ENCODE peak calls at places on chromosomes 7 and 10, in five cellular contexts. One of them, this sample, is unnamed.

GRCh38 chr10:112394475-112394875 is 20.6 kb downstream of the ACSL5 start:
- DNase-seq in right atrium auricular region: no peak
- DNase-seq in epithelial cell of esophagus: no peak
- DNase-seq in psoas muscle: no peak
- DNase-seq in AG09319: no peak
- DNase-seq in this sample: no peak

GRCh38 chr7:128167791-128168666 is 73.0 kb upstream of the LEP start:
- DNase-seq in right atrium auricular region: no peak
- DNase-seq in epithelial cell of esophagus: no peak
- DNase-seq in psoas muscle: no peak
- DNase-seq in AG09319: no peak
- DNase-seq in this sample: no peak

GRCh38 chr10:69092959-69093850 is 5.3 kb downstream of the SRGN start:
- DNase-seq in right atrium auricular region: peak
- DNase-seq in epithelial cell of esophagus: peak
- DNase-seq in psoas muscle: peak
- DNase-seq in AG09319: peak
- DNase-seq in this sample: no peak

GRCh38 chr7:10802526-10802925 is 171.1 kb upstream of the PHF14 start:
- DNase-seq in right atrium auricular region: no peak
- DNase-seq in epithelial cell of esophagus: peak
- DNase-seq in psoas muscle: no peak
- DNase-seq in AG09319: no peak
- DNase-seq in this sample: no peak

GRCh38 chr7:65722361-65722792 is 150.5 kb upstream of the VKORC1L1 start:
- DNase-seq in right atrium auricular region: peak
- DNase-seq in epithelial cell of esophagus: peak
- DNase-seq in psoas muscle: peak
- DNase-seq in AG09319: no peak
- DNase-seq in this sample: peak

GRCh38 chr7:66221442-66221841 is 16.3 kb downstream of the TPST1 start:
- DNase-seq in right atrium auricular region: no peak
- DNase-seq in epithelial cell of esophagus: no peak
- DNase-seq in psoas muscle: no peak
- DNase-seq in AG09319: no peak
- DNase-seq in this sample: no peak

GRCh38 chr7:8190121-8190895 is 71.7 kb downstream of the ICA1 start:
- DNase-seq in right atrium auricular region: no peak
- DNase-seq in epithelial cell of esophagus: peak
- DNase-seq in psoas muscle: no peak
- DNase-seq in AG09319: peak
- DNase-seq in this sample: peak

GRCh38 chr10:15209827-15210509 is 41.5 kb upstream of the NMT2 start:
- DNase-seq in right atrium auricular region: peak
- DNase-seq in epithelial cell of esophagus: peak
- DNase-seq in psoas muscle: peak
- DNase-seq in AG09319: peak
- DNase-seq in this sample: no peak

GRCh38 chr10:13969118-13969791 is 361.5 kb downstream of the FRMD4A start:
- DNase-seq in right atrium auricular region: no peak
- DNase-seq in epithelial cell of esophagus: peak
- DNase-seq in psoas muscle: no peak
- DNase-seq in AG09319: no peak
- DNase-seq in this sample: no peak

GRCh38 chr10:86830043-86830591 is 73.7 kb downstream of the BMPR1A start:
- DNase-seq in right atrium auricular region: no peak
- DNase-seq in epithelial cell of esophagus: peak
- DNase-seq in psoas muscle: no peak
- DNase-seq in AG09319: no peak
- DNase-seq in this sample: no peak

GRCh38 chr10:92848037-92848440 is 281 bp upstream of the EXOC6 start:
- DNase-seq in right atrium auricular region: no peak
- DNase-seq in epithelial cell of esophagus: no peak
- DNase-seq in psoas muscle: no peak
- DNase-seq in AG09319: no peak
- DNase-seq in this sample: no peak

GRCh38 chr7:29563590-29564454 is at the start of gene PRR15:
- DNase-seq in right atrium auricular region: no peak
- DNase-seq in epithelial cell of esophagus: peak
- DNase-seq in psoas muscle: peak
- DNase-seq in AG09319: no peak
- DNase-seq in this sample: no peak

GRCh38 chr10:51244739-51245138 is 170.5 kb downstream of the PRKG1 start:
- DNase-seq in right atrium auricular region: no peak
- DNase-seq in epithelial cell of esophagus: no peak
- DNase-seq in psoas muscle: no peak
- DNase-seq in AG09319: peak
- DNase-seq in this sample: no peak

GRCh38 chr10:71864861-71865473 is 13.9 kb upstream of the PSAP start:
- DNase-seq in right atrium auricular region: no peak
- DNase-seq in epithelial cell of esophagus: no peak
- DNase-seq in psoas muscle: no peak
- DNase-seq in AG09319: no peak
- DNase-seq in this sample: no peak

GRCh38 chr7:40437936-40438634 is 303.3 kb downstream of the SUGCT start:
- DNase-seq in right atrium auricular region: no peak
- DNase-seq in epithelial cell of esophagus: no peak
- DNase-seq in psoas muscle: no peak
- DNase-seq in AG09319: no peak
- DNase-seq in this sample: no peak

GRCh38 chr10:62732841-62733653 is 71.5 kb upstream of the ADO start:
- DNase-seq in right atrium auricular region: no peak
- DNase-seq in epithelial cell of esophagus: peak
- DNase-seq in psoas muscle: no peak
- DNase-seq in AG09319: no peak
- DNase-seq in this sample: peak

GRCh38 chr10:59907918-59908807 is 1.8 kb upstream of the CCDC6 start:
- DNase-seq in right atrium auricular region: peak
- DNase-seq in epithelial cell of esophagus: peak
- DNase-seq in psoas muscle: no peak
- DNase-seq in AG09319: no peak
- DNase-seq in this sample: no peak

GRCh38 chr10:110420401-110421193 is 77.1 kb upstream of the DUSP5 start:
- DNase-seq in right atrium auricular region: no peak
- DNase-seq in epithelial cell of esophagus: peak
- DNase-seq in psoas muscle: no peak
- DNase-seq in AG09319: no peak
- DNase-seq in this sample: no peak

GRCh38 chr10:98006266-98006665 is 24.2 kb downstream of the CRTAC1 start:
- DNase-seq in right atrium auricular region: peak
- DNase-seq in epithelial cell of esophagus: no peak
- DNase-seq in psoas muscle: no peak
- DNase-seq in AG09319: no peak
- DNase-seq in this sample: no peak

GRCh38 chr7:35905555-35905954 is 104.7 kb downstream of the SEPTIN7 start:
- DNase-seq in right atrium auricular region: no peak
- DNase-seq in epithelial cell of esophagus: peak
- DNase-seq in psoas muscle: no peak
- DNase-seq in AG09319: no peak
- DNase-seq in this sample: no peak

GRCh38 chr10:8053446-8054242 is 844 bp upstream of the GATA3 start:
- DNase-seq in right atrium auricular region: peak
- DNase-seq in epithelial cell of esophagus: peak
- DNase-seq in psoas muscle: peak
- DNase-seq in AG09319: peak
- DNase-seq in this sample: peak

GRCh38 chr10:48518926-48519730 is 85.7 kb downstream of the ARHGAP22 start:
- DNase-seq in right atrium auricular region: no peak
- DNase-seq in epithelial cell of esophagus: no peak
- DNase-seq in psoas muscle: no peak
- DNase-seq in AG09319: no peak
- DNase-seq in this sample: no peak

GRCh38 chr7:112495820-112496462 is 15.2 kb downstream of the LSMEM1 start:
- DNase-seq in right atrium auricular region: no peak
- DNase-seq in epithelial cell of esophagus: peak
- DNase-seq in psoas muscle: peak
- DNase-seq in AG09319: no peak
- DNase-seq in this sample: no peak

GRCh38 chr10:91271886-91272285 is 51.4 kb downstream of the PCGF5 start:
- DNase-seq in right atrium auricular region: no peak
- DNase-seq in epithelial cell of esophagus: no peak
- DNase-seq in psoas muscle: no peak
- DNase-seq in AG09319: peak
- DNase-seq in this sample: no peak

GRCh38 chr10:5812283-5813090 is 747 bp downstream of the GDI2 start:
- DNase-seq in right atrium auricular region: no peak
- DNase-seq in epithelial cell of esophagus: peak
- DNase-seq in psoas muscle: peak
- DNase-seq in AG09319: no peak
- DNase-seq in this sample: peak

GRCh38 chr10:98472171-98472570 is 25.4 kb upstream of the HPS1 start:
- DNase-seq in right atrium auricular region: no peak
- DNase-seq in epithelial cell of esophagus: no peak
- DNase-seq in psoas muscle: no peak
- DNase-seq in AG09319: no peak
- DNase-seq in this sample: no peak

GRCh38 chr7:79973455-79973854 is 161.2 kb upstream of the GNAI1 start:
- DNase-seq in right atrium auricular region: no peak
- DNase-seq in epithelial cell of esophagus: no peak
- DNase-seq in psoas muscle: no peak
- DNase-seq in AG09319: no peak
- DNase-seq in this sample: no peak

GRCh38 chr10:110358869-110359629 is 54.3 kb upstream of the SMNDC1 start:
- DNase-seq in right atrium auricular region: no peak
- DNase-seq in epithelial cell of esophagus: peak
- DNase-seq in psoas muscle: no peak
- DNase-seq in AG09319: no peak
- DNase-seq in this sample: no peak

GRCh38 chr7:38215734-38216670 is 38.0 kb downstream of the STARD3NL start:
- DNase-seq in right atrium auricular region: peak
- DNase-seq in epithelial cell of esophagus: peak
- DNase-seq in psoas muscle: peak
- DNase-seq in AG09319: peak
- DNase-seq in this sample: peak

GRCh38 chr10:28273343-28273742 is 29.5 kb downstream of the MPP7 start:
- DNase-seq in right atrium auricular region: no peak
- DNase-seq in epithelial cell of esophagus: no peak
- DNase-seq in psoas muscle: no peak
- DNase-seq in AG09319: no peak
- DNase-seq in this sample: no peak

GRCh38 chr10:13633689-13634088 is 46.9 kb downstream of the PRPF18 start:
- DNase-seq in right atrium auricular region: peak
- DNase-seq in epithelial cell of esophagus: no peak
- DNase-seq in psoas muscle: peak
- DNase-seq in AG09319: peak
- DNase-seq in this sample: no peak

GRCh38 chr7:87316846-87317545 is 28.5 kb upstream of the CROT start:
- DNase-seq in right atrium auricular region: no peak
- DNase-seq in epithelial cell of esophagus: peak
- DNase-seq in psoas muscle: no peak
- DNase-seq in AG09319: peak
- DNase-seq in this sample: no peak

GRCh38 chr10:70671619-70672164 is 614 bp upstream of the ADAMTS14 start:
- DNase-seq in right atrium auricular region: no peak
- DNase-seq in epithelial cell of esophagus: no peak
- DNase-seq in psoas muscle: no peak
- DNase-seq in AG09319: no peak
- DNase-seq in this sample: no peak
- TF ChIP-seq CTCF in right atrium auricular region: no peak
- TF ChIP-seq CTCF in epithelial cell of esophagus: no peak
- TF ChIP-seq CTCF in psoas muscle: no peak
- TF ChIP-seq CTCF in AG09319: peak
- TF ChIP-seq CTCF in this sample: no peak

DNA sequence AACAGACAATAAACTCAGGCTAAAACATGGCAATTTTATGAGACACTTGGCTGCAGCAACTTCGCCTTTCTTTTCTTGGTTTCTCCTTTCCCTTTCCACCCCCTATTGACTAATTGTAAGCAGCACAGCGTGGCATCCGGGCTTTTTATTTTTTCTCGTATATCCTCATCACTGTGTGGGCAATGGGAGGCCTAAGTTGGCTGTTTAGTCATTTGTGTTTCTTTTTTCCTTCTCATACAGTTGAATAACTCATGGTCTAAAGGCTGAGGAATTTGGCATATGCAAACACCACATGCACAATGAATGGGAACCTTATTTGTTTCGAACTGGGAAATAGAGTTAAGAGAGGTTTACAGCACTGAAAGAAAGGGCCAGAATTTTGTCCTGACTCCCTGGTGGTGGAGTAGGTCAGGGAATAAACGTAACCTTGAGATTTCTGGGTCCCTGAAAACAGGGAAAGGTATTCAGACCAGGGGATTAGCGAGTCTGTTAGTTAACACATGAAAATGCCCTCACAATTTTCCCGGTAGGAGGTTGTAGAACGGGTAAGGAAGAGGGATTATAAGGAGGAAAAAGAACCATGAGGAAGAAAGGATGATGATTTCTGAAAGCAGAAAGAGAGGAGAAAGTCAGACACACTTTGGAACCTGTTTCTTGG is 858.3 kb downstream of the KCNMA1 start:
- DNase-seq in right atrium auricular region: no peak
- DNase-seq in epithelial cell of esophagus: peak
- DNase-seq in psoas muscle: no peak
- DNase-seq in AG09319: peak
- DNase-seq in this sample: no peak
- TF ChIP-seq CTCF in right atrium auricular region: no peak
- TF ChIP-seq CTCF in epithelial cell of esophagus: no peak
- TF ChIP-seq CTCF in psoas muscle: no peak
- TF ChIP-seq CTCF in AG09319: peak
- TF ChIP-seq CTCF in this sample: no peak

GRCh38 chr10:84214046-84214572 is 11.2 kb downstream of the LRIT2 start:
- DNase-seq in right atrium auricular region: no peak
- DNase-seq in epithelial cell of esophagus: no peak
- DNase-seq in psoas muscle: no peak
- DNase-seq in AG09319: no peak
- DNase-seq in this sample: no peak
- TF ChIP-seq CTCF in right atrium auricular region: no peak
- TF ChIP-seq CTCF in epithelial cell of esophagus: no peak
- TF ChIP-seq CTCF in psoas muscle: no peak
- TF ChIP-seq CTCF in AG09319: no peak
- TF ChIP-seq CTCF in this sample: peak

DNA sequence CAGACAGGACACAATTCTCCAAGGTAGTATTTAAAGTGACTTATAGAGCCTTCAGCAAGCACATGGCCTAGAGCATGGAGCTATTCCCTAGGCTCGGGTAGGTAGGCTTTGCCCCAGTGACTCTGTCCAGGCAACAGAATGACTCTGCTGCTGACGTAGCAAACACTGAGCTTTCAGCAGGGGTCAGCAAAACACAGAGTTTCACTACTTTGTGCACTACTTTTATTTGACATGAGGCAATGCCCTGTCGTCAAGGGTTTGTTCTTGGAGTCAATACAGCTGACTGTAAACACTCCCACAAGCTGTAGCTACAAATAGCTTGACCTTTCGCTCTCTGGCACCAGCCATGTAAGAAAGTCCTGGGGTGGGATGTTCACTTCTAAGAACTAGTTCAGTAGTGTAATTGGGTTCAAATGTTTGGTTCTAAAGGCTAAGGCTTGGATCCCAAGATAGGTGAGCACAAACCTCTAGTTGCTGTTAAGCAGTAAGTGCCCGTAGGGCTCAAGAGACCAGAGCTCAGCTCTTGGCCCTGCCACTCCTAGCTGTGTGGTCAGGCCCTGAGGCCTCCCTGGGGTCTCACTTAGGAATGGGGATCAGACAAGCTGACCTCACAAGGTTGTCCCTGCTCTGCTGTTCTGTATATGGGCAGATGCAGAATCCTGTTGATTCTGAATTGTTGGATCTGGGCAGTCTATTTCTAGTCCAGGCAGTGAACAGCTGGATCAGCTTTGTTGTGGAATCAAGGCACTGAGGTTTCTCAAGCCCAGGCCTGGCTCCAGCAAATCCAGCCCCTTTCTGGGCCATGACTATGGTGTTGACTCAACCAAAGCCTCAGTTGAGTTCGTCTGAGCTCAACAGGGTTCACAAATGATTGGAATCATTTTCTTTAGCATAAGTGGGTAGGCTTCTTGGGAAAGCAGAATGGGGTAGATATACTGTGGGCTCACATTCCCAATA is 10.7 kb downstream of the NODAL start:
- DNase-seq in right atrium auricular region: peak
- DNase-seq in epithelial cell of esophagus: peak
- DNase-seq in psoas muscle: peak
- DNase-seq in AG09319: peak
- DNase-seq in this sample: no peak
- TF ChIP-seq CTCF in right atrium auricular region: no peak
- TF ChIP-seq CTCF in epithelial cell of esophagus: no peak
- TF ChIP-seq CTCF in psoas muscle: peak
- TF ChIP-seq CTCF in AG09319: no peak
- TF ChIP-seq CTCF in this sample: no peak